ENCODE peak calls at places on chromosome 4, in ten cellular contexts. T is HS-5; X is stimulated activated CD8-positive, alpha-beta memory T cell treated with anti-CD3 and anti-CD28 coated beads, Interleukin-7, amount 100 ng/mL, for 24 hours; K is left lobe of liver; H is mesenteric fat pad; S is AG04450; I is ELR; L is A549; W is kidney; F is GM13976. M is an unnamed sample.

GRCh38 chr4:134510544-134510943 is 309.0 kb upstream of the PABPC4L start:
- DNase-seq in L (no peak), S (no peak), W (no peak), H (no peak), K (no peak), X (no peak), F (no peak), T (no peak), I (no peak), M (no peak)

GRCh38 chr4:8267077-8267476 is 2.5 kb upstream of the HTRA3 start:
- DNase-seq in F (peak), L (peak), H (no peak), W (no peak), X (no peak), T (no peak), I (peak), K (peak), S (no peak), M (peak)

GRCh38 chr4:143250617-143251016 is 65.9 kb downstream of the USP38 start:
- DNase-seq in T (no peak), X (no peak), K (no peak), H (no peak), W (no peak), I (no peak), S (no peak), L (no peak), F (no peak), M (no peak)

GRCh38 chr4:177964693-177965168 is 522.5 kb upstream of the AGA start:
- DNase-seq in I (peak), L (peak), S (no peak), K (no peak), X (no peak), F (no peak), H (no peak), W (no peak), T (peak), M (no peak)

GRCh38 chr4:1210241-1210841 is 38.0 kb upstream of the SPON2 start:
- DNase-seq in K (no peak), H (no peak), T (no peak), S (no peak), X (no peak), L (no peak), I (no peak), F (no peak), W (peak), M (peak)

GRCh38 chr4:105950701-105951100 is 55.4 kb downstream of the NPNT start:
- DNase-seq in T (no peak), W (no peak), X (no peak), L (no peak), F (no peak), S (no peak), H (no peak), K (no peak), I (no peak), M (no peak)

GRCh38 chr4:26885912-26886274 is 25.3 kb downstream of the STIM2 start:
- DNase-seq in X (no peak), K (no peak), W (no peak), L (no peak), T (no peak), H (no peak), F (peak), S (no peak), I (no peak), M (no peak)

GRCh38 chr4:78059524-78059889 is 2.4 kb downstream of the FRAS1 start:
- DNase-seq in K (no peak), F (peak), W (no peak), I (peak), S (no peak), T (no peak), H (no peak), X (no peak), L (peak), M (peak)

GRCh38 chr4:88728146-88728545 is 30.5 kb upstream of the NAP1L5 start:
- DNase-seq in T (no peak), W (no peak), L (no peak), I (no peak), F (no peak), K (no peak), X (no peak), S (no peak), H (no peak), M (peak)

GRCh38 chr4:110074570-110074969 is 123.8 kb downstream of the ELOVL6 start:
- DNase-seq in L (no peak), H (no peak), F (no peak), S (no peak), K (no peak), W (no peak), I (no peak), T (no peak), X (no peak), M (no peak)

GRCh38 chr4:154399259-154399974 is 92.2 kb downstream of the DCHS2 start:
- DNase-seq in F (no peak), W (no peak), T (peak), K (no peak), S (no peak), X (no peak), I (peak), L (peak), H (no peak), M (no peak)

GRCh38 chr4:105966046-105966445 is 70.8 kb downstream of the NPNT start:
- DNase-seq in X (no peak), T (peak), W (no peak), S (peak), L (no peak), H (no peak), I (peak), K (no peak), F (no peak), M (no peak)

GRCh38 chr4:159328766-159329165 is 225.9 kb downstream of the RAPGEF2 start:
- DNase-seq in K (no peak), X (no peak), F (no peak), I (no peak), T (no peak), W (no peak), S (no peak), H (no peak), L (no peak), M (no peak)